ENCODE peak calls at places on chromosomes 5 and 9, in nine cellular contexts. F is type B pancreatic cell, E is transverse colon, T is osteocyte, H is A549, P is GM12878, L is ovary, U is breast epithelium, O is BJ. R is an unnamed sample.

GRCh38 chr9:133969681-133970580 is 22.2 kb downstream of the VAV2 start:
- DNase-seq in F (no peak), E (no peak), T (no peak), H (no peak), P (no peak), L (no peak), U (no peak), O (no peak), R (no peak)

GRCh38 chr9:76904661-76905457 is 1.1 kb downstream of the PRUNE2 start:
- DNase-seq in F (no peak), E (peak; percentile 67), T (no peak), H (no peak), P (no peak), L (no peak), U (no peak), O (no peak), R (no peak)

GRCh38 chr5:43157068-43157467 is 35.0 kb upstream of the NIM1K start:
- DNase-seq in F (no peak), E (no peak), T (no peak), H (no peak), P (no peak), L (no peak), U (no peak), O (no peak), R (no peak)

GRCh38 chr5:57179262-57179960 is 5.6 kb downstream of the GPBP1 start:
- DNase-seq in F (no peak), E (no peak), T (no peak), H (no peak), P (no peak), L (no peak), U (no peak), O (no peak), R (no peak)

GRCh38 chr5:128201065-128201926 is 117.7 kb downstream of the SLC12A2 start:
- DNase-seq in F (peak; percentile 88), E (peak; percentile 89), T (peak; percentile 92), H (peak; percentile 68), P (no peak), L (peak; percentile 90), U (peak; percentile 84), O (no peak), R (peak; percentile 86)

GRCh38 chr5:79955496-79956172 is 35.4 kb downstream of the MTX3 start:
- DNase-seq in F (no peak), E (no peak), T (no peak), H (no peak), P (no peak), L (no peak), U (no peak), O (no peak), R (no peak)

GRCh38 chr5:159826351-159827222 is 89.7 kb upstream of the ADRA1B start:
- DNase-seq in F (no peak), E (no peak), T (no peak), H (peak; percentile 76), P (peak; percentile 50), L (no peak), U (no peak), O (peak; percentile 49), R (no peak)

GRCh38 chr9:95057121-95057520 is 260.4 kb downstream of the FANCC start:
- DNase-seq in F (no peak), E (no peak), T (no peak), H (no peak), P (no peak), L (no peak), U (no peak), O (no peak), R (no peak)

GRCh38 chr9:13529321-13530104 is 250.0 kb upstream of the MPDZ start:
- DNase-seq in F (no peak), E (no peak), T (no peak), H (no peak), P (no peak), L (no peak), U (no peak), O (no peak), R (no peak)

GRCh38 chr5:139845846-139846681 is 50.5 kb downstream of the PSD2 start:
- DNase-seq in F (no peak), E (no peak), T (no peak), H (no peak), P (no peak), L (peak; percentile 45), U (no peak), O (no peak), R (no peak)

GRCh38 chr9:96874947-96875459 is 20.7 kb upstream of the ZNF782 start:
- DNase-seq in F (no peak), E (peak; percentile 85), T (no peak), H (peak; percentile 35), P (peak; percentile 40), L (no peak), U (no peak), O (no peak), R (peak; percentile 77)

GRCh38 chr9:111798786-111799185 is 4.0 kb upstream of the SHOC1 start:
- DNase-seq in F (no peak), E (no peak), T (no peak), H (no peak), P (no peak), L (no peak), U (no peak), O (peak; percentile 35), R (no peak)

GRCh38 chr5:32193591-32193990 is 19.5 kb upstream of the GOLPH3 start:
- DNase-seq in F (no peak), E (peak; percentile 90), T (no peak), H (no peak), P (no peak), L (peak; percentile 63), U (peak; percentile 89), O (no peak), R (no peak)

GRCh38 chr5:123097871-123098735 is 9.1 kb downstream of the PRDM6 start:
- DNase-seq in F (no peak), E (no peak), T (no peak), H (no peak), P (no peak), L (no peak), U (no peak), O (no peak), R (no peak)

GRCh38 chr5:123097483-123097870 is 8.4 kb downstream of the PRDM6 start:
- DNase-seq in F (no peak), E (no peak), T (no peak), H (no peak), P (no peak), L (no peak), U (no peak), O (no peak), R (no peak)

GRCh38 chr5:123098767-123099513 is 9.9 kb downstream of the PRDM6 start:
- DNase-seq in F (no peak), E (no peak), T (no peak), H (no peak), P (no peak), L (no peak), U (no peak), O (no peak), R (no peak)

GRCh38 chr5:123095694-123096120 is 6.7 kb downstream of the PRDM6 start:
- DNase-seq in F (no peak), E (no peak), T (no peak), H (no peak), P (no peak), L (no peak), U (no peak), O (no peak), R (no peak)

DNA sequence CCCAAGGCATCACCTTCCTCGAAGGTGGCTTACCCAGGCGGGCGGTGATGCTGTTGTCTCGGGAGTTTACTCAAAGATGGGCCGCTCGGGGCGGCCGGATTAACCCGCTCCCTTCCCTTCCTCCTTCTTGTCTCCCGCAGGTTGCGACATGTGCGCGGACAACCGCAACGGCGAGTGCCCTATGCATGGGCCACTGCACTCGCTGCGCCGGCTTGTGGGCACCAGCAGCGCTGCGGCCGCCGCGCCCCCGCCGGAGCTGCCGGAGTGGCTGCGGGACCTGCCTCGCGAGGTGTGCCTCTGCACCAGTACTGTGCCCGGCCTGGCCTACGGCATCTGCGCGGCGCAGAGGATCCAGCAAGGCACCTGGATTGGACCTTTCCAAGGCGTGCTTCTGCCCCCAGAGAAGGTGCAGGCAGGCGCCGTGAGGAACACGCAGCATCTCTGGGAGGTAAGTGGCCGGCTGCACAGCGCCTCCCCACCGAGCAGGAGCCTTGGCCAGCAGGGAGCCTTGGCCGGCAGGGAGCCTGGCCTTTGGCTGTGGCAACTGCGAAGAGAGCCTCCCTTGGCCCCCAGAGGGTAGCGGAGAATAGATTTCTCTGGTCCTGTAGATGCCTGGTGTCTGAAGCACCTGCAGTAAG is 10.6 kb downstream of the PRDM6 start:
- DNase-seq in F (no peak), E (no peak), T (no peak), H (peak; percentile 66), P (no peak), L (no peak), U (no peak), O (no peak), R (no peak)
- TF ChIP-seq CTCF in F (peak; percentile 56), E (no peak), T (peak; percentile 30), H (peak; percentile 55), P (no peak), L (no peak), U (no peak), O (no peak), R (no peak)

GRCh38 chr5:41708604-41708940 is 161.7 kb downstream of the OXCT1 start:
- DNase-seq in F (no peak), E (peak; percentile 14), T (no peak), H (no peak), P (no peak), L (no peak), U (no peak), O (no peak), R (no peak)

GRCh38 chr5:41707853-41708603 is 162.2 kb downstream of the OXCT1 start:
- DNase-seq in F (no peak), E (no peak), T (no peak), H (peak; percentile 2), P (no peak), L (no peak), U (no peak), O (peak; percentile 19), R (peak; percentile 42)
- TF ChIP-seq CTCF in F (peak; percentile 58), E (peak; percentile 24), T (peak; percentile 58), H (no peak), P (peak; percentile 53), L (no peak), U (no peak), O (peak; percentile 67), R (peak; percentile 38)

DNA sequence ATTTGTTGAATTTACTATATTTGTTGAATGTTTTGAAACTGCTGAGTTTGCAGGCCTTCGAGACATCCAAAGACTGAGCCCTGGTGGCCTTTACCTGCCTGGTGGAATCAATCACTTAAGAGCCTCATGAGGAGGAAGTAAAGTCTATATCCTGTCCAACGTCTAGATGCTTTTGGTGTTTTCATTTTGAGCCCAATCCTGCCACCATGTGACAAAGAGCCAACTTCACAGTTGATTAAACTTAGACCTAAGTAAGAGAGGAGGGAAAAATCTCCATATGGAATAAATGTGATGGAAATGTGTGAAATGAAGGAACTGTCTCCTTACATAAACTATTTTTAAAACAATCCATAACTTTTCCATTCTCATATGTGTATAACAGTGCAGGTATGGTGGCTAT is 220.1 kb downstream of the PRR16 start:
- DNase-seq in F (no peak), E (no peak), T (no peak), H (no peak), P (no peak), L (no peak), U (no peak), O (no peak), R (no peak)
- TF ChIP-seq CTCF in F (no peak), E (no peak), T (peak; percentile 47), H (no peak), P (no peak), L (no peak), U (no peak), O (no peak), R (no peak)

DNA sequence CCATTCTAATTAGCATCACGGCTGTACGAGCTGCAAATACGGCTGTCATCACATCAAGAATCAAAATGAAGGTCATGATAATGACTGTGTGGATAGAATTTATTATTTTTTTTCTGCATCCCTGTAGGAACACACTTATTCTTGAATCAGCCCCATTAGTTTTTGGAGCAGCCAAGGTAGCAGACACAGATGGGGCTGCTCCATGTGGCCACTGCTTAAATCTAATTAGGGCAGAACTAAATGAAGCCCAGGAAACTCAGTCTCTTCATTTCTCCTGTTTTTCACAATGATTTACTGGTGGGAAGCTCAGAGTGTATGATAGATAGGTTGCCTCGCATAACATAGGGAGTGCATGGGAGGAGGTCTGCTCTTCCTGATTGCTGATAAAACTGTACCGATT is 275.6 kb downstream of the GLIS3 start:
- DNase-seq in F (no peak), E (no peak), T (no peak), H (no peak), P (no peak), L (no peak), U (no peak), O (no peak), R (no peak)
- TF ChIP-seq CTCF in F (no peak), E (no peak), T (no peak), H (no peak), P (no peak), L (no peak), U (no peak), O (no peak), R (no peak)